ENCODE peak calls at places on chromosomes 7 and 10, in five cellular contexts. E, W, M, G and Z are unnamed samples.

GRCh38 chr10:101287183-101287830 is 58.0 kb upstream of the LBX1 start:
- DNase-seq in G (no peak), W (no peak), E (no peak), M (no peak), Z (no peak)

GRCh38 chr10:27547482-27547881 is 43.4 kb downstream of the RAB18 start:
- DNase-seq in G (no peak), M (no peak), E (no peak), W (no peak), Z (no peak)

GRCh38 chr7:65307651-65308299 is 65.9 kb upstream of the ZNF92 start:
- DNase-seq in E (peak; percentile 46), G (peak; percentile 68), M (no peak), W (no peak), Z (no peak)

GRCh38 chr10:132519382-132520146 is 18.0 kb upstream of the INPP5A start:
- DNase-seq in M (no peak), W (peak; percentile 62), G (no peak), E (no peak), Z (no peak)

GRCh38 chr10:128734734-128735133 is 608.5 kb upstream of the MKI67 start:
- DNase-seq in M (no peak), W (no peak), E (no peak), G (no peak), Z (no peak)

GRCh38 chr10:100816671-100817070 is 71.3 kb downstream of the PAX2 start:
- DNase-seq in E (no peak), M (no peak), G (no peak), W (no peak), Z (no peak)

GRCh38 chr7:24448038-24448437 is 125.2 kb upstream of the PALS2 start:
- DNase-seq in E (no peak), M (no peak), W (no peak), G (no peak), Z (no peak)

GRCh38 chr7:112898432-112899290 is 108.5 kb upstream of the TMEM168 start:
- DNase-seq in G (no peak), E (peak; percentile 11), W (no peak), M (peak; percentile 14), Z (no peak)

GRCh38 chr10:118662228-118663035 is 67.0 kb upstream of the PRLHR start:
- DNase-seq in M (no peak), E (no peak), W (no peak), G (no peak), Z (no peak)

GRCh38 chr10:114526112-114526496 is 121.8 kb upstream of the AFAP1L2 start:
- DNase-seq in W (no peak), G (no peak), E (no peak), M (no peak), Z (no peak)

GRCh38 chr10:103951942-103952341 is 15.0 kb upstream of the SLK start:
- DNase-seq in E (no peak), W (no peak), M (no peak), G (no peak), Z (no peak)

GRCh38 chr10:108574233-108574632 is 1349.1 kb downstream of the XPNPEP1 start:
- DNase-seq in W (no peak), E (no peak), G (no peak), M (no peak), Z (no peak)

GRCh38 chr10:21176934-21177480 is 279.9 kb upstream of the NEBL start:
- DNase-seq in W (no peak), G (no peak), E (no peak), M (no peak), Z (no peak)

GRCh38 chr7:5667391-5667790 is 114.1 kb downstream of the RNF216 start:
- DNase-seq in W (no peak), E (no peak), M (no peak), G (no peak), Z (no peak)

GRCh38 chr7:64881461-64882287 is 21.4 kb upstream of the ZNF273 start:
- DNase-seq in E (peak; percentile 3), W (no peak), M (no peak), G (no peak), Z (no peak)

GRCh38 chr7:155506854-155507337 is 39.5 kb downstream of the CNPY1 start:
- DNase-seq in G (peak; percentile 78), W (no peak), E (no peak), M (no peak), Z (no peak)

GRCh38 chr10:83427101-83427500 is 712.2 kb upstream of the GHITM start:
- DNase-seq in E (no peak), W (no peak), M (no peak), G (peak; percentile 34), Z (no peak)

GRCh38 chr10:71443676-71444075 is 47.0 kb downstream of the CDH23 start:
- DNase-seq in M (no peak), E (no peak), W (no peak), G (no peak), Z (no peak)

GRCh38 chr10:68861253-68861652 is 33.9 kb downstream of the STOX1 start:
- DNase-seq in E (no peak), G (no peak), W (no peak), M (no peak), Z (no peak)

GRCh38 chr7:93147358-93147757 is 827 bp downstream of the SAMD9L start:
- DNase-seq in M (no peak), W (peak; percentile 20), E (peak; percentile 20), G (peak; percentile 14), Z (no peak)

GRCh38 chr7:116802784-116803183 is 59.6 kb upstream of the CAPZA2 start:
- DNase-seq in W (no peak), E (peak; percentile 22), G (no peak), M (no peak), Z (peak; percentile 55)

GRCh38 chr10:117752103-117752502 is 209.6 kb downstream of the EMX2 start:
- DNase-seq in W (no peak), G (no peak), M (no peak), E (no peak), Z (no peak)

GRCh38 chr10:43287056-43288007 is 20.5 kb upstream of the RASGEF1A start:
- DNase-seq in G (no peak), E (no peak), W (no peak), M (no peak), Z (no peak)

GRCh38 chr10:103653581-103654020 is 160.1 kb downstream of the NEURL1 start:
- DNase-seq in G (no peak), W (peak; percentile 22), E (no peak), M (no peak), Z (no peak)

GRCh38 chr10:30151581-30152389 is 92.4 kb upstream of the JCAD start:
- DNase-seq in G (no peak), W (peak; percentile 30), M (peak; percentile 92), E (no peak), Z (peak; percentile 87)

GRCh38 chr10:45424668-45425404 is 50.8 kb downstream of the ALOX5 start:
- DNase-seq in G (no peak), W (no peak), M (no peak), E (no peak), Z (no peak)

GRCh38 chr7:1533569-1534329 is 3.2 kb downstream of the MAFK start:
- DNase-seq in G (no peak), M (peak; percentile 59), W (peak; percentile 71), E (no peak), Z (peak; percentile 72)